ENCODE peak calls at places on chromosome 16, in six cellular contexts. One of them, this sample, is unnamed.

GRCh38 chr16:4098496-4098895 is 17.7 kb downstream of the ADCY9 start:
- DNase-seq in fibroblast of pulmonary artery: peak
- DNase-seq in mesothelial cell of epicardium: no peak
- DNase-seq in upper lobe of right lung: no peak
- DNase-seq in fibroblast of lung: peak
- DNase-seq in Calu3: no peak
- DNase-seq in this sample: no peak

GRCh38 chr16:85017151-85017550 is 5.8 kb upstream of the ZDHHC7 start:
- DNase-seq in fibroblast of pulmonary artery: no peak
- DNase-seq in mesothelial cell of epicardium: no peak
- DNase-seq in upper lobe of right lung: no peak
- DNase-seq in fibroblast of lung: no peak
- DNase-seq in Calu3: no peak
- DNase-seq in this sample: no peak

GRCh38 chr16:88686062-88686438 is 257 bp downstream of the SNAI3 start:
- DNase-seq in fibroblast of pulmonary artery: no peak
- DNase-seq in mesothelial cell of epicardium: peak
- DNase-seq in upper lobe of right lung: peak
- DNase-seq in fibroblast of lung: no peak
- DNase-seq in Calu3: no peak
- DNase-seq in this sample: no peak

GRCh38 chr16:49560018-49560830 is 186.6 kb downstream of the C16orf78 start:
- DNase-seq in fibroblast of pulmonary artery: peak
- DNase-seq in mesothelial cell of epicardium: no peak
- DNase-seq in upper lobe of right lung: no peak
- DNase-seq in fibroblast of lung: peak
- DNase-seq in Calu3: no peak
- DNase-seq in this sample: no peak

GRCh38 chr16:85326794-85327181 is 214.5 kb upstream of the CIBAR2 start:
- DNase-seq in fibroblast of pulmonary artery: no peak
- DNase-seq in mesothelial cell of epicardium: no peak
- DNase-seq in upper lobe of right lung: no peak
- DNase-seq in fibroblast of lung: no peak
- DNase-seq in Calu3: no peak
- DNase-seq in this sample: no peak

GRCh38 chr16:31529398-31530312 is 2.0 kb downstream of the AHSP start:
- DNase-seq in fibroblast of pulmonary artery: no peak
- DNase-seq in mesothelial cell of epicardium: no peak
- DNase-seq in upper lobe of right lung: peak
- DNase-seq in fibroblast of lung: no peak
- DNase-seq in Calu3: no peak
- DNase-seq in this sample: no peak

GRCh38 chr16:49608801-49609200 is 235.2 kb downstream of the C16orf78 start:
- DNase-seq in fibroblast of pulmonary artery: peak
- DNase-seq in mesothelial cell of epicardium: peak
- DNase-seq in upper lobe of right lung: no peak
- DNase-seq in fibroblast of lung: peak
- DNase-seq in Calu3: no peak
- DNase-seq in this sample: no peak

GRCh38 chr16:53430363-53430762 is 3.9 kb upstream of the RBL2 start:
- DNase-seq in fibroblast of pulmonary artery: no peak
- DNase-seq in mesothelial cell of epicardium: no peak
- DNase-seq in upper lobe of right lung: no peak
- DNase-seq in fibroblast of lung: no peak
- DNase-seq in Calu3: no peak
- DNase-seq in this sample: no peak

GRCh38 chr16:16019488-16019887 is 70.1 kb downstream of the ABCC1 start:
- DNase-seq in fibroblast of pulmonary artery: peak
- DNase-seq in mesothelial cell of epicardium: no peak
- DNase-seq in upper lobe of right lung: no peak
- DNase-seq in fibroblast of lung: peak
- DNase-seq in Calu3: peak
- DNase-seq in this sample: no peak

GRCh38 chr16:69406780-69407331 is 17.6 kb upstream of the CYB5B start:
- DNase-seq in fibroblast of pulmonary artery: no peak
- DNase-seq in mesothelial cell of epicardium: no peak
- DNase-seq in upper lobe of right lung: no peak
- DNase-seq in fibroblast of lung: no peak
- DNase-seq in Calu3: no peak
- DNase-seq in this sample: no peak

GRCh38 chr16:21599994-21600773 is 807 bp downstream of the METTL9 start:
- DNase-seq in fibroblast of pulmonary artery: peak
- DNase-seq in mesothelial cell of epicardium: no peak
- DNase-seq in upper lobe of right lung: no peak
- DNase-seq in fibroblast of lung: peak
- DNase-seq in Calu3: peak
- DNase-seq in this sample: no peak

GRCh38 chr16:4350787-4351659 is at the start of gene PAM16:
- DNase-seq in fibroblast of pulmonary artery: peak
- DNase-seq in mesothelial cell of epicardium: peak
- DNase-seq in upper lobe of right lung: peak
- DNase-seq in fibroblast of lung: peak
- DNase-seq in Calu3: peak
- DNase-seq in this sample: peak

GRCh38 chr16:77888786-77889185 is 100.4 kb downstream of the VAT1L start:
- DNase-seq in fibroblast of pulmonary artery: no peak
- DNase-seq in mesothelial cell of epicardium: no peak
- DNase-seq in upper lobe of right lung: no peak
- DNase-seq in fibroblast of lung: peak
- DNase-seq in Calu3: no peak
- DNase-seq in this sample: no peak

GRCh38 chr16:2783581-2784375 is 3.6 kb downstream of the PRSS33 start:
- DNase-seq in fibroblast of pulmonary artery: no peak
- DNase-seq in mesothelial cell of epicardium: no peak
- DNase-seq in upper lobe of right lung: peak
- DNase-seq in fibroblast of lung: no peak
- DNase-seq in Calu3: no peak
- DNase-seq in this sample: no peak

GRCh38 chr16:19766988-19767387 is 48.9 kb downstream of the IQCK start:
- DNase-seq in fibroblast of pulmonary artery: no peak
- DNase-seq in mesothelial cell of epicardium: no peak
- DNase-seq in upper lobe of right lung: no peak
- DNase-seq in fibroblast of lung: no peak
- DNase-seq in Calu3: no peak
- DNase-seq in this sample: no peak

GRCh38 chr16:67943619-67944503 is at the start of gene LCAT:
- DNase-seq in fibroblast of pulmonary artery: no peak
- DNase-seq in mesothelial cell of epicardium: no peak
- DNase-seq in upper lobe of right lung: no peak
- DNase-seq in fibroblast of lung: peak
- DNase-seq in Calu3: no peak
- DNase-seq in this sample: no peak

GRCh38 chr16:2702438-2702825 is 17.6 kb downstream of the PRSS27 start:
- DNase-seq in fibroblast of pulmonary artery: no peak
- DNase-seq in mesothelial cell of epicardium: no peak
- DNase-seq in upper lobe of right lung: no peak
- DNase-seq in fibroblast of lung: no peak
- DNase-seq in Calu3: no peak
- DNase-seq in this sample: no peak

GRCh38 chr16:27066655-27067054 is at the start of gene C16orf82:
- DNase-seq in fibroblast of pulmonary artery: no peak
- DNase-seq in mesothelial cell of epicardium: no peak
- DNase-seq in upper lobe of right lung: no peak
- DNase-seq in fibroblast of lung: no peak
- DNase-seq in Calu3: no peak
- DNase-seq in this sample: no peak

GRCh38 chr16:23510154-23510914 is at the start of gene GGA2:
- DNase-seq in fibroblast of pulmonary artery: peak
- DNase-seq in mesothelial cell of epicardium: peak
- DNase-seq in upper lobe of right lung: peak
- DNase-seq in fibroblast of lung: peak
- DNase-seq in Calu3: peak
- DNase-seq in this sample: peak

GRCh38 chr16:9682320-9682719 is 499.9 kb downstream of the GRIN2A start:
- DNase-seq in fibroblast of pulmonary artery: no peak
- DNase-seq in mesothelial cell of epicardium: no peak
- DNase-seq in upper lobe of right lung: no peak
- DNase-seq in fibroblast of lung: no peak
- DNase-seq in Calu3: no peak
- DNase-seq in this sample: no peak

GRCh38 chr16:28886945-28887344 is 8.7 kb downstream of the ATP2A1 start:
- DNase-seq in fibroblast of pulmonary artery: no peak
- DNase-seq in mesothelial cell of epicardium: no peak
- DNase-seq in upper lobe of right lung: no peak
- DNase-seq in fibroblast of lung: no peak
- DNase-seq in Calu3: no peak
- DNase-seq in this sample: no peak

GRCh38 chr16:50068550-50068949 is 2.8 kb downstream of the HEATR3 start:
- DNase-seq in fibroblast of pulmonary artery: peak
- DNase-seq in mesothelial cell of epicardium: no peak
- DNase-seq in upper lobe of right lung: no peak
- DNase-seq in fibroblast of lung: peak
- DNase-seq in Calu3: no peak
- DNase-seq in this sample: no peak

GRCh38 chr16:807345-808251 is 7.1 kb upstream of the GNG13 start:
- DNase-seq in fibroblast of pulmonary artery: peak
- DNase-seq in mesothelial cell of epicardium: peak
- DNase-seq in upper lobe of right lung: peak
- DNase-seq in fibroblast of lung: peak
- DNase-seq in Calu3: peak
- DNase-seq in this sample: peak

GRCh38 chr16:81732699-81733098 is 46.4 kb upstream of the PLCG2 start:
- DNase-seq in fibroblast of pulmonary artery: no peak
- DNase-seq in mesothelial cell of epicardium: no peak
- DNase-seq in upper lobe of right lung: no peak
- DNase-seq in fibroblast of lung: no peak
- DNase-seq in Calu3: no peak
- DNase-seq in this sample: no peak
- TF ChIP-seq CTCF in fibroblast of pulmonary artery: no peak
- TF ChIP-seq CTCF in mesothelial cell of epicardium: no peak
- TF ChIP-seq CTCF in upper lobe of right lung: no peak
- TF ChIP-seq CTCF in fibroblast of lung: no peak
- TF ChIP-seq CTCF in Calu3: peak
- TF ChIP-seq CTCF in this sample: no peak

GRCh38 chr16:56269276-56269675 is 78.0 kb downstream of the GNAO1 start:
- DNase-seq in fibroblast of pulmonary artery: peak
- DNase-seq in mesothelial cell of epicardium: no peak
- DNase-seq in upper lobe of right lung: peak
- DNase-seq in fibroblast of lung: no peak
- DNase-seq in Calu3: no peak
- DNase-seq in this sample: no peak

GRCh38 chr16:56268799-56269198 is 77.5 kb downstream of the GNAO1 start:
- DNase-seq in fibroblast of pulmonary artery: no peak
- DNase-seq in mesothelial cell of epicardium: no peak
- DNase-seq in upper lobe of right lung: peak
- DNase-seq in fibroblast of lung: no peak
- DNase-seq in Calu3: no peak
- DNase-seq in this sample: no peak

GRCh38 chr16:56270828-56271227 is 79.5 kb downstream of the GNAO1 start:
- DNase-seq in fibroblast of pulmonary artery: no peak
- DNase-seq in mesothelial cell of epicardium: no peak
- DNase-seq in upper lobe of right lung: no peak
- DNase-seq in fibroblast of lung: no peak
- DNase-seq in Calu3: no peak
- DNase-seq in this sample: no peak

GRCh38 chr16:56267888-56268287 is 76.6 kb downstream of the GNAO1 start:
- DNase-seq in fibroblast of pulmonary artery: no peak
- DNase-seq in mesothelial cell of epicardium: no peak
- DNase-seq in upper lobe of right lung: no peak
- DNase-seq in fibroblast of lung: no peak
- DNase-seq in Calu3: no peak
- DNase-seq in this sample: no peak

GRCh38 chr16:56269824-56270684 is 78.8 kb downstream of the GNAO1 start:
- DNase-seq in fibroblast of pulmonary artery: peak
- DNase-seq in mesothelial cell of epicardium: no peak
- DNase-seq in upper lobe of right lung: peak
- DNase-seq in fibroblast of lung: no peak
- DNase-seq in Calu3: no peak
- DNase-seq in this sample: no peak
- TF ChIP-seq CTCF in fibroblast of pulmonary artery: peak
- TF ChIP-seq CTCF in mesothelial cell of epicardium: no peak
- TF ChIP-seq CTCF in upper lobe of right lung: no peak
- TF ChIP-seq CTCF in fibroblast of lung: no peak
- TF ChIP-seq CTCF in Calu3: no peak
- TF ChIP-seq CTCF in this sample: no peak

GRCh38 chr16:24580665-24581064 is 41.3 kb downstream of the RBBP6 start:
- DNase-seq in fibroblast of pulmonary artery: peak
- DNase-seq in mesothelial cell of epicardium: no peak
- DNase-seq in upper lobe of right lung: no peak
- DNase-seq in fibroblast of lung: peak
- DNase-seq in Calu3: no peak
- DNase-seq in this sample: no peak
- TF ChIP-seq CTCF in fibroblast of pulmonary artery: peak
- TF ChIP-seq CTCF in mesothelial cell of epicardium: no peak
- TF ChIP-seq CTCF in upper lobe of right lung: peak
- TF ChIP-seq CTCF in fibroblast of lung: peak
- TF ChIP-seq CTCF in Calu3: no peak
- TF ChIP-seq CTCF in this sample: peak

GRCh38 chr16:87391950-87392822 is at the start of gene MAP1LC3B:
- DNase-seq in fibroblast of pulmonary artery: peak
- DNase-seq in mesothelial cell of epicardium: peak
- DNase-seq in upper lobe of right lung: peak
- DNase-seq in fibroblast of lung: peak
- DNase-seq in Calu3: peak
- DNase-seq in this sample: peak

GRCh38 chr16:87391324-87391949 is 699 bp upstream of the MAP1LC3B start:
- DNase-seq in fibroblast of pulmonary artery: peak
- DNase-seq in mesothelial cell of epicardium: peak
- DNase-seq in upper lobe of right lung: peak
- DNase-seq in fibroblast of lung: peak
- DNase-seq in Calu3: peak
- DNase-seq in this sample: no peak

GRCh38 chr16:87395181-87395842 is 3.2 kb downstream of the MAP1LC3B start:
- DNase-seq in fibroblast of pulmonary artery: no peak
- DNase-seq in mesothelial cell of epicardium: no peak
- DNase-seq in upper lobe of right lung: no peak
- DNase-seq in fibroblast of lung: no peak
- DNase-seq in Calu3: no peak
- DNase-seq in this sample: no peak

GRCh38 chr16:87393680-87394055 is 1.5 kb downstream of the MAP1LC3B start:
- DNase-seq in fibroblast of pulmonary artery: no peak
- DNase-seq in mesothelial cell of epicardium: no peak
- DNase-seq in upper lobe of right lung: no peak
- DNase-seq in fibroblast of lung: no peak
- DNase-seq in Calu3: no peak
- DNase-seq in this sample: no peak

DNA sequence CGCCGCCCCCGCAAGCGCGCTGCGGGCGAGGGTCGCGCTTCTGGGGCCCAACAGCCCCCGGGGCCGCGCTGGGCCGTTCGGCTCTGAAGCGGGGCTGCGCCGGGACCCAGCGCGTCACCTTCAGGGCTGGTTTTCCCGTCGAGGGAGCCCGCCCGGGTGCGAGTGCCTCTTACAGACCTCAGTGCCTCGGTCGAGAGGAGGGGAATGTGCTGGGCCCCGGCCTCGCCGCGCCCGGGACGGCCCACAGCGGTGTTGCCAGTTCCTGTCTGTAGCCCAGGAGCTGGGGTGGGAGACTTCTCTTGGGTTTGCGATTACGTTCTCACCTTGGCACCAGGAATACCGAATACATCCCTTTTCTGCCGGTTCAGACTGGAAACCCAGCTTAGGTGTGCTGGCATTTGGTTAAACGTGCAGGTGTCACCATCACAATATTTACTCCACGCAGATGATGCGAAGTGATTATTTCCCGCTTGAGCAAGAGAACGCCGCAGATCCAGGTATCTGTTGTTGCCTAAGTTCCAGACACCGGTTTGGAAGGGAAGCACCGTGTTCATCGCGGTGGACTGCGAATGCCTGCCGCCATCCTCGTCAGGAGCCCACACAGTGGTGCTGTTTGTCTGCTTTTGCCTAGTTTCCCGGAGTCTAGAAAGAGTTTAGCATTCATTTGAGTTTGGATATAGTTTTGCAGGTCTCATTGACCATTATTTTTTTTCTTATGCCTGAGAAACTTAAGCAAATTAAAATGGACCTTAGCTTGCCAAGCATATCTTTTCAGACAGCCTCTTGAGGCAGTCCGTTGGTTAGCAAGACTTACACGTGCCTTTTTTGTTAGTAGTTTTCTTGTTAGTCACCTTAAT is 915 bp downstream of the MAP1LC3B start:
- DNase-seq in fibroblast of pulmonary artery: peak
- DNase-seq in mesothelial cell of epicardium: peak
- DNase-seq in upper lobe of right lung: peak
- DNase-seq in fibroblast of lung: peak
- DNase-seq in Calu3: peak
- DNase-seq in this sample: no peak
- TF ChIP-seq CTCF in fibroblast of pulmonary artery: peak
- TF ChIP-seq CTCF in mesothelial cell of epicardium: no peak
- TF ChIP-seq CTCF in upper lobe of right lung: peak
- TF ChIP-seq CTCF in fibroblast of lung: peak
- TF ChIP-seq CTCF in Calu3: no peak
- TF ChIP-seq CTCF in this sample: peak